ENCODE peak calls at places on chromosomes 11 and 22, in nine cellular contexts. C is ascending aorta; A is Peyer's patch; G is ovary; Y is CD8-positive, alpha-beta T cell; V is AG04449; I is sigmoid colon; W is transverse colon; B is thyroid gland. Z is an unnamed sample.

GRCh38 chr11:72719144-72719543 is 33.1 kb downstream of the ARAP1 start:
- DNase-seq in W (no peak), G (no peak), A (no peak), V (no peak), B (no peak), Y (no peak), C (no peak), I (no peak), Z (no peak)

GRCh38 chr11:124886476-124886875 is 11.2 kb downstream of the ROBO4 start:
- DNase-seq in W (no peak), I (peak), B (no peak), A (no peak), Y (no peak), G (no peak), C (no peak), V (no peak), Z (no peak)

GRCh38 chr11:43772733-43773132 is 92.2 kb downstream of the HSD17B12 start:
- DNase-seq in W (no peak), Y (no peak), I (no peak), B (no peak), V (no peak), A (no peak), C (no peak), G (no peak), Z (no peak)

GRCh38 chr11:28657378-28658030 is 549.3 kb downstream of the METTL15 start:
- DNase-seq in A (no peak), Y (no peak), W (no peak), B (no peak), V (no peak), I (no peak), G (no peak), C (no peak), Z (no peak)

GRCh38 chr11:133136376-133136775 is 395.9 kb downstream of the OPCML start:
- DNase-seq in I (no peak), G (no peak), V (no peak), W (no peak), Y (no peak), A (no peak), B (no peak), C (no peak), Z (no peak)

GRCh38 chr11:112285918-112286317 is 25.3 kb upstream of the PLET1 start:
- DNase-seq in W (no peak), Y (no peak), V (no peak), I (no peak), C (no peak), B (no peak), A (no peak), G (no peak), Z (no peak)

GRCh38 chr11:35539781-35540281 is 14.4 kb upstream of the PAMR1 start:
- DNase-seq in C (no peak), V (no peak), A (peak), G (peak), I (peak), Y (no peak), B (peak), W (peak), Z (no peak)

GRCh38 chr22:48303360-48303725 is 1524.3 kb downstream of the BRD1 start:
- DNase-seq in C (no peak), V (no peak), Y (no peak), I (no peak), G (no peak), B (no peak), A (no peak), W (no peak), Z (no peak)

GRCh38 chr11:35751664-35752061 is 89.1 kb downstream of the TRIM44 start:
- DNase-seq in W (no peak), B (no peak), A (no peak), G (no peak), Y (no peak), V (no peak), C (no peak), I (no peak), Z (no peak)

GRCh38 chr11:97938789-97939188 is 1082.0 kb upstream of the CNTN5 start:
- DNase-seq in A (no peak), W (no peak), I (no peak), Y (no peak), G (no peak), V (no peak), C (no peak), B (no peak), Z (no peak)

DNA sequence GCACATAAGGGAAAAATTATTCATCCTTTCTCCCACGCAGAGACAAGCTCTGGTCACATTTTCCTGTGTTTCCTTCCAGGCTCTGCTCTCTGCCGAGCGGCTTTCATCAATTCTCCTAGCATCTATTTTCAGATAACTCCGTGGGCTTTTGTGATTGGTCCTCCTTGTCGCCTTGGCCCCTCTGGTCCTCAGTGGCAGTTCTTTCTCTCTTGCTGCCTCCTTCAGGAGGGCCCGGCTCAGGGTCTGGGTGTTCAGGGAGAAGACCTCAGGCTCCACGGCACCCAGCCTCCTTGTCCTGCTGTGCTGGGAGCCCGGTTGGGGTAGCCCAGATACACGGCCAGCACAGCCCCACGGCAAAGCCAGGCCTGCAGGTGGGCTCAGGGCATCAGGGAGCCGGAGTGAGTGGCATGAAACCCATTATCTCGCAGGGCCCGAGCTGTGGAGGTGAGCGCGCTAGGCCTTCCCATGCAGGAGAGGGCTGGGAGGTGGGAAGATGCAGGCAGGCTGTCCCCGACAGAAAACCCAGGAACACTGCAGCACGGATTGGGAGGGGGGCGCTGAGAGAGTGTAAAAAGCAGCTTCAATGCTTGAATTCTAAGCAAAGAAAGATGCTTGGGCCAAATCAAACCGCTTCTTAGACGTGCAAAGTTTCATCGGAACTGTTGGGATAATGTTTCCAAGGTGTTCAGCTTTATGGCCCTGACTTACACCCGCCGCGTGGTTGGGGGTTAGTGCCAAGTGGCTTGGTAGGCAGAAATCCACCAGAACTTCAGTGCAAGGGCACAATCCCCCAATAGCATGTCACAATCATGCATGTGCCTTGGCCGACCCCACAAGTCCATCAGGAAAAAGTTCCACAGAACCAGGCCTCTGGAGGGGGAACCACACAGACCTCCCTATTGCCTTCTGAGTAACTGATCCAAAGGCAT is 81.9 kb upstream of the WNT7B start:
- DNase-seq in A (peak), Y (no peak), C (peak), I (peak), W (peak), G (no peak), V (no peak), B (no peak), Z (no peak)
- H3K4me3 ChIP-seq in A (no peak), Y (no peak), C (peak), I (peak), W (peak), G (peak), V (no peak), B (no peak), Z (no peak)

GRCh38 chr11:122756417-122756816 is 81.9 kb upstream of the CRTAM start:
- DNase-seq in W (peak), Y (peak), G (no peak), A (peak), V (no peak), B (no peak), I (peak), C (peak), Z (no peak)

GRCh38 chr11:122754553-122755322 is 83.6 kb upstream of the CRTAM start:
- DNase-seq in Y (peak), V (no peak), C (no peak), G (no peak), I (peak), W (peak), B (no peak), A (peak), Z (no peak)

GRCh38 chr11:122757201-122757600 is 81.1 kb upstream of the CRTAM start:
- DNase-seq in Y (no peak), G (no peak), A (no peak), W (no peak), V (no peak), I (no peak), B (no peak), C (no peak), Z (no peak)

GRCh38 chr11:122755409-122755808 is 82.9 kb upstream of the CRTAM start:
- DNase-seq in V (no peak), W (no peak), I (no peak), C (no peak), B (no peak), A (no peak), Y (no peak), G (no peak), Z (no peak)

GRCh38 chr11:122755941-122756340 is 82.4 kb upstream of the CRTAM start:
- DNase-seq in C (no peak), A (no peak), G (no peak), W (no peak), V (no peak), B (no peak), Y (no peak), I (no peak), Z (no peak)
- H3K4me3 ChIP-seq in C (no peak), A (no peak), G (no peak), W (no peak), V (no peak), B (no peak), Y (no peak), I (no peak), Z (no peak)

DNA sequence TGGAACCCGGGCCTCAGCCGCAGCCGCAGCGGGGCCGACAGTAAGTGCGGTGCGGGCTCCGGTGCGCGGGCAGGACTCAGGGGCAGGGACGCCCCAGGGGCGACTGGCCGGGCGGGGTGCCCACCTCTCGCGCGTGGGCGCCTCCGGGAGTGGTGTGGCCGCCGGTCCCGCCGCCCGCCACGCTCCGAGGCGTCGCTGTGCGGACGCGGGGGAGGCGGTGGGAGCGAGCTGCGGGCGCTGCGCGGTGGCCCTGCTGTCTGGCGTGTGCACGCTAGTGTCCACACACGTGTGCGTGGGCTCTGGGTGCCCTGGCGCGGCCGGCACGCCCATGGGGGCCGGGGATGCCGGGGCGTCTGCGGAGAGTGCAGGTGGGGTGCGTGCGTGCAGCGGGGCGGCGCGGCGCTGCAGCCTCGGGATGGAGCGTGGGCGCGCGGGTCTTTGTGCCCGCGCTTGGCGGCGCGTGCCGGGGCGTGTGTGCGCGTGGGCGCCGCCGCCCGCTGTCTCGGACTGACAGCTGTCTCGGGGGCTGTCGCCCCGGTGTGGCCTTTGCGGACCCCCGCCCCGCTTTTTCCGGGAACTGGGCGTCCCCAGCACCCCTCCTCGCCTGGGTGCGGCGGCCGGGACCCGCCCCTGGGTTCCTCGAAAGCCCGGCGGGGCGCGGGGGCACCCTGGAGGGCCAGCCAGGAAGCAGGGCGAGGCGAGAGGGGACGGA is 800 bp downstream of the KCNK4 start:
- DNase-seq in Y (no peak), C (no peak), B (no peak), I (no peak), W (no peak), A (no peak), V (no peak), G (no peak), Z (no peak)
- H3K4me3 ChIP-seq in Y (peak), C (peak), B (no peak), I (peak), W (peak), A (peak), V (peak), G (no peak), Z (no peak)

GRCh38 chr11:67506426-67507032 is 1.4 kb upstream of the PITPNM1 start:
- DNase-seq in I (peak), A (no peak), G (peak), C (no peak), V (no peak), W (peak), Y (no peak), B (no peak), Z (no peak)
- H3K4me3 ChIP-seq in I (no peak), A (peak), G (no peak), C (peak), V (no peak), W (peak), Y (no peak), B (no peak), Z (peak)

DNA sequence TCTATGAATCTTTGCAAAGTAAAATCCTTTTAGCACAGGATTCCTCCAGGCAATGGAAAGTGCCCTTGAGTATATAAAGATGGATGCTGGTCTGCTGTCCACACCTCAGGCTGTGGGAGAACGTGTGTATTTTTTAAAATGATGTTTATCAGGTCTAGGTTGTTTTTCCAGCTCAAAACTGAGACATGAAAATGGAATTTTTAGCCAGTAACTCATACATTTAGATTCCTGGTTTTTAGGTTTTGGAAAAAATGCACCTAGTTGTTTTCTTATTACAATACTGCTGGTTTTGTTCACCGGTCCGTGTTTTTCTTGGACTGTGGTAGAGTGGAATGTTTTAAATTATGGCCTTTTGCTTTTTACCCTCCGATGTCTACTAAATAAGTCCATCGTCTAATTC is 554.7 kb downstream of the SOX6 start:
- DNase-seq in Y (no peak), B (no peak), G (no peak), V (no peak), A (no peak), I (no peak), W (no peak), C (no peak), Z (no peak)
- H3K4me3 ChIP-seq in Y (no peak), B (no peak), G (no peak), V (no peak), A (no peak), I (no peak), W (no peak), C (no peak), Z (no peak)